ENCODE peak calls at places on chromosome 3, in nine cellular contexts. R is WERI-Rb-1; O is psoas muscle; A is heart left ventricle; X is CD4-positive, alpha-beta memory T cell; C is breast epithelium; S is A549; U is CD8-positive, alpha-beta T cell; Z is right cardiac atrium. H is an unnamed sample. For H3K9me3, the result is how much of the 10 kb centered on the place peaks cover.

GRCh38 chr3:62951037-62951613 is 75.9 kb upstream of the CADPS start:
- DNase-seq in A (no peak), O (no peak), S (no peak), C (no peak), U (no peak), R (no peak), X (no peak), Z (no peak), H (no peak)

GRCh38 chr3:186268616-186269448 is 93.2 kb downstream of the DGKG start:
- DNase-seq in X (no peak), A (no peak), R (peak), C (no peak), Z (no peak), S (no peak), O (no peak), U (no peak), H (no peak)

GRCh38 chr3:180278583-180279188 is 241.9 kb upstream of the PEX5L start:
- DNase-seq in U (no peak), Z (no peak), C (no peak), X (no peak), S (no peak), O (no peak), A (no peak), R (no peak), H (no peak)

GRCh38 chr3:107999215-107999775 is 91.5 kb downstream of the CD47 start:
- DNase-seq in R (no peak), O (no peak), A (no peak), X (no peak), S (no peak), U (no peak), C (no peak), Z (no peak), H (no peak)

GRCh38 chr3:134630506-134630905 is 20.3 kb downstream of the KY start:
- DNase-seq in A (no peak), R (peak), C (no peak), O (no peak), Z (no peak), X (no peak), S (no peak), U (no peak), H (no peak)

GRCh38 chr3:127496256-127496655 is 94.3 kb downstream of the TPRA1 start:
- DNase-seq in Z (no peak), A (no peak), O (no peak), S (no peak), U (no peak), X (no peak), R (no peak), C (no peak), H (no peak)

GRCh38 chr3:182725372-182726251 is 67.7 kb upstream of the ATP11B start:
- DNase-seq in R (no peak), C (no peak), O (no peak), S (no peak), U (no peak), Z (peak), A (no peak), X (no peak), H (no peak)

GRCh38 chr3:116299646-116300081 is 145.6 kb downstream of the LSAMP start:
- DNase-seq in X (no peak), Z (no peak), U (no peak), O (no peak), S (no peak), R (peak), A (no peak), C (no peak), H (no peak)

GRCh38 chr3:133955892-133956291 is 60.2 kb upstream of the RAB6B start:
- DNase-seq in R (peak), X (no peak), O (no peak), U (no peak), A (no peak), C (no peak), Z (no peak), S (no peak), H (no peak)

GRCh38 chr3:139261754-139262632 is 81.8 kb upstream of the MRPS22 start:
- DNase-seq in U (no peak), X (no peak), C (no peak), O (no peak), Z (no peak), R (no peak), A (no peak), S (no peak), H (no peak)

GRCh38 chr3:187689984-187690383 is 12.4 kb downstream of the RTP2 start:
- DNase-seq in A (no peak), U (no peak), R (no peak), C (no peak), S (no peak), X (no peak), O (no peak), Z (no peak), H (no peak)

GRCh38 chr3:48561045-48561736 is 2.4 kb downstream of the UCN2 start:
- DNase-seq in U (no peak), S (no peak), Z (peak), R (peak), X (no peak), O (peak), A (peak), C (peak), H (no peak)

GRCh38 chr3:50447290-50447840 is 56.1 kb downstream of the CACNA2D2 start:
- DNase-seq in U (no peak), Z (no peak), X (no peak), A (no peak), S (no peak), C (no peak), R (no peak), O (no peak), H (no peak)

GRCh38 chr3:185986201-185986600 is 48.4 kb upstream of the TRA2B start:
- DNase-seq in U (no peak), A (no peak), C (no peak), O (no peak), R (no peak), Z (no peak), S (peak), X (no peak), H (no peak)

GRCh38 chr3:185727873-185728272 is 97.0 kb downstream of the IGF2BP2 start:
- DNase-seq in X (no peak), Z (no peak), S (no peak), C (no peak), A (no peak), R (no peak), U (no peak), O (no peak), H (no peak)

GRCh38 chr3:113825090-113825489 is 13.5 kb upstream of the GRAMD1C start:
- DNase-seq in C (no peak), Z (no peak), O (no peak), U (no peak), A (no peak), X (no peak), R (no peak), S (peak), H (no peak)

GRCh38 chr3:88418219-88418618 is 268.5 kb downstream of the C3orf38 start:
- DNase-seq in C (no peak), R (no peak), O (no peak), Z (no peak), S (no peak), X (no peak), U (no peak), A (no peak), H (no peak)

GRCh38 chr3:5891721-5892120 is 704.2 kb downstream of the EDEM1 start:
- DNase-seq in A (no peak), O (no peak), R (no peak), X (no peak), Z (no peak), C (no peak), U (no peak), S (no peak), H (no peak)

GRCh38 chr3:140706360-140706759 is 28.5 kb downstream of the TRIM42 start:
- DNase-seq in O (no peak), A (no peak), R (no peak), U (no peak), C (no peak), X (no peak), Z (no peak), S (no peak), H (no peak)

GRCh38 chr3:108518895-108519294 is 8.5 kb upstream of the MYH15 start:
- DNase-seq in U (no peak), C (no peak), X (no peak), A (no peak), Z (no peak), O (no peak), S (no peak), R (no peak), H (no peak)

GRCh38 chr3:113552851-113553250 is 20.5 kb downstream of the SIDT1 start:
- DNase-seq in X (peak), O (no peak), R (no peak), S (no peak), C (no peak), A (no peak), Z (no peak), U (no peak), H (no peak)

GRCh38 chr3:155079795-155080546 is at the start of gene MME:
- DNase-seq in C (peak), S (no peak), R (peak), Z (peak), X (no peak), U (no peak), O (peak), A (peak), H (peak)

GRCh38 chr3:61589856-61590255 is 28.5 kb downstream of the PTPRG start:
- DNase-seq in U (no peak), S (peak), X (no peak), R (no peak), C (no peak), A (no peak), Z (no peak), O (no peak), H (no peak)

GRCh38 chr3:37887062-37887461 is 25.4 kb downstream of the CTDSPL start:
- DNase-seq in X (no peak), Z (no peak), U (no peak), O (no peak), A (no peak), S (no peak), C (peak), R (no peak), H (no peak)

GRCh38 chr3:185339945-185340344 is 23.0 kb upstream of the MAP3K13 start:
- DNase-seq in O (no peak), R (no peak), Z (no peak), X (no peak), A (no peak), U (no peak), C (no peak), S (no peak), H (no peak)

GRCh38 chr3:7333125-7333524 is 472.2 kb downstream of the GRM7 start:
- DNase-seq in S (no peak), R (no peak), U (no peak), C (no peak), O (no peak), Z (no peak), X (no peak), A (no peak), H (no peak)

GRCh38 chr3:150275946-150276345 is 132.2 kb upstream of the TSC22D2 start:
- DNase-seq in C (no peak), O (no peak), Z (no peak), X (no peak), R (no peak), S (no peak), U (no peak), A (no peak), H (no peak)

GRCh38 chr3:150274372-150274771 is 133.7 kb upstream of the TSC22D2 start:
- DNase-seq in A (no peak), R (no peak), X (no peak), O (no peak), Z (no peak), S (no peak), U (no peak), C (no peak), H (no peak)

GRCh38 chr3:150271578-150271930 is 136.5 kb upstream of the TSC22D2 start:
- DNase-seq in X (no peak), R (no peak), U (no peak), S (no peak), O (no peak), Z (no peak), C (no peak), A (no peak), H (no peak)

GRCh38 chr3:150278843-150279341 is 129.2 kb upstream of the TSC22D2 start:
- DNase-seq in S (no peak), U (no peak), R (no peak), C (peak), X (no peak), O (no peak), A (no peak), Z (no peak), H (no peak)

DNA sequence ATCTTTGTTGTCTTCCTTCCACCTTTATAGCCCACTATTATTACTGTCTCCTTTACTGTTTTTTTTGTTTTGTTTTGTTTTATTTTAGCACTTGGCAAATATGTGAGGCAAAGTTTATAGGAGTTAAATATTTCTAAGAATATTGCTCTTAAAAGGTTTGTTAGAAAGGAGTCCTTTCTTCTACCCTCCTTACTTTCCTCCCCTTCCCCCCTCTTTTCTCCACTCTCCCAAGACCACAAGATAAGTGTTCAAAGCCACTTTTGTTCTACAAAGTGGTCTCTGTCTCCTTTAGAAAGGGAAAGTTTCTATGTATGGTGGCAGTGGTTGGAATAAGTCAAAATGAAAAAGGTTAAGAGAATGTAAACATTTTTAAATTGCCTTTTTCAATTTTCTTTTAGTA is 130.7 kb upstream of the TSC22D2 start:
- DNase-seq in O (no peak), S (no peak), X (no peak), U (no peak), C (no peak), A (no peak), Z (no peak), R (no peak), H (no peak)
- H3K9me3 ChIP-seq in O (under half), S (under half), X (under half), U (under half), C (under half), A (under half), Z (under half), R (under half), H (under half)

DNA sequence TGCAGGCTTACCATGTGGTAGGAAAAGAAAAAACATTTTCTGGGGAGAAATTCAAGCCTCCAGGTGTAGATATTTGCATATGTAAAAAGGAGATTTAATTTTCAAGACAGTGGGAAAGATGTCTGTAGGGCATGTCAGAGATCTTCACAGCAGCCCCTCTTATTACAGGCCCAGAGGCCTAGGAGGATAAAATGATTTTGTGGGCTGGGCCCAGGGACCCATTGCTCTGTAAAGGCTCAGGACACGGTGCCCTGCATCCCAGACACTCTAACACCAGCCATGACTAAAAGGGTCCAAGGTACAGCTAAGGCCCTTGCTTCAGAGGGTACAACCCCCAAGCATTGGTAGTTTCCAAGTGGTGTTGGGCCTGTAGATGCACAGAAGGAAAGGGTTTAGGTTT is 680.1 kb downstream of the IGSF11 start:
- DNase-seq in R (no peak), U (no peak), C (no peak), S (no peak), Z (no peak), A (no peak), O (no peak), X (no peak), H (no peak)
- H3K9me3 ChIP-seq in R (under half), U (under half), C (under half), S (under half), Z (under half), A (half or more), O (under half), X (under half), H (under half)

DNA sequence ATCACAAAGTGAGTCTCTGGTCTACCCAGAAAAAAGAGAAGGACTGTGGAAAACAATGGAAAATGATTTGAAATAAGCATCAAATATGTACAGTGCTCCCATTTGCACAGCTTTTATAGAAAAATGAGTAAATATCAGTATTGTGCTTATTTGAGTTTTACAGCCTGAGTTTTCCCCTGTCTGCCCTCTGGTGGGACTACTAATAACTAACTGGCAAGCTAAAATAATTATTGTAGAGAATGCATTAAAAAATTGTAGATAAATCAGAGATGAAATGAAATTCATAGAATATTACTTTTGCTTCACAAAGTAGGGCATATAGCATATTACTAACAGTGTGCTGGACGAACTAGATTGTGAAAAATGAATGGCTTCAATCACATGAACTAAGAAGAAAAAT is 287.1 kb downstream of the NAALADL2 start:
- DNase-seq in Z (no peak), C (no peak), U (no peak), R (no peak), S (no peak), A (no peak), O (no peak), X (no peak), H (no peak)
- H3K9me3 ChIP-seq in Z (under half), C (under half), U (under half), R (under half), S (under half), A (under half), O (under half), X (under half), H (under half)

DNA sequence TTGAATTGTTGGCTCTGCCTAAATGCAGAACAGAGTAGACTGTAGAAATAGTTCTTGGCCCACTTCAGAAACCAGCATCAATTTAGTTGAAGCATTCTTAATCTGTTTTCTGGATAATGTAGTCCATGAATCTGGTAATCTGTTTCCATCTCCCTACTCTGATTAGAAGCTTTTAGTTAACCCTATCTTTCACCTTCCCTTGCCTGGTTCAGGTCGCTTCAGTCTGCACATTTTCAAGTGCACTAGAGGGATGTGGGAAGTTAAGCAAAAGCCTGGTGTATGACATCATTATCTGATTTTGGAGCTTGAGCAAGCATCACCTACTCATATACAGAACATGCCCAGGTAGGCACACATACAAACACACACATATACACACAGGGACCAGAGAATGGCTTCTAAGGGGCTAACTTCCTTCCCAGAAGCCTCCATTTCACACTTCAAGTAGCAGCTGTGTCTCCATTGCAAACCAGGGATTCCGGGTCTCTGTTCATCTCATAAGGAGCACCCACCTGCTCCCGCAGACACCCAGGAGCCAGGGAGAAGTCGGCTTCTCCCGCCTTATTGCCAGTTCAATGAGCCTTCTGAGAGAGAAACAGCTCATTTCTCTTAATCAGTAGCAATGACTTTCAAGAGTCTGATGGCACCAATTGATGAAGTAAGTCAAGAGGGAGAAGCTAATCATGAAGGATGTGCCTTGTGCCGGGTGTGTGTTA is 348.0 kb upstream of the STAC start:
- DNase-seq in R (peak), A (no peak), O (no peak), U (no peak), S (no peak), Z (no peak), X (no peak), C (no peak), H (no peak)
- H3K9me3 ChIP-seq in R (under half), A (under half), O (under half), U (under half), S (under half), Z (under half), X (under half), C (under half), H (under half)

DNA sequence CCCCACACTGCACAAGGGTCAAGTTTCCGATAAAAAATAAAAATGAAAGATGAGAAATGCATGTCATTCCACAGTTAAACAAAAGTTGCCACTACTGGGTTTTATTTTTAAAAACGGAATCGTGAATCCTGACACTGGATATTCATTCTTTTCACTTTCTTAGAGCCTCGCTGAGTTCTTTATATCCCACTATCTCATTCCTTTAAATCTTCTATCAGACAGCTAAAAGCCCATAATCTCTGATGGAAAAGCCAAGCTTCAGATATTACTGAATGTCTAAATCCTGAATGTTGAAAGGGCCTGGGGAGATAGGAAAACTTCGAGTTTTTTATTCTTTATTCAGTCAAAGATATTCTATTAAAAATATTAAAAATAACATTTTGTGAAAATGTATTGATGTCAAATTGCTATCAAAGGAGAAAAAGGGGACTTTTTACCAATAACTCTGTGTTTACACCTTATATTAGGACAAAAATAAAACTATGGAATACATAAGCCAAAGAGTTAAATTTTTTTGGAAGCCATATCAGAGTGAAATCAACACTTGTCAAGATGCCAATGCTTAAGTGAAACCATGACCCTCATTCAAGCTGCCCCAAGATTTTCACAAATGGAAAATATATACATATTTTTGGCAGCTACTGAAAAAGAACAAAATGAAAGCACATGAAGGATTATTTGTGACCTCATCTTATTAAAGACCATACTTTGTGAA is 11.5 kb downstream of the RIOX2 start:
- DNase-seq in C (no peak), S (no peak), Z (no peak), X (no peak), U (no peak), O (no peak), A (no peak), R (no peak), H (no peak)
- H3K9me3 ChIP-seq in C (under half), S (under half), Z (under half), X (under half), U (under half), O (under half), A (under half), R (under half), H (under half)

GRCh38 chr3:157190242-157190876 is 30.4 kb upstream of the CCNL1 start:
- DNase-seq in S (no peak), O (no peak), U (no peak), A (no peak), R (no peak), C (no peak), Z (no peak), X (no peak), H (no peak)
- H3K9me3 ChIP-seq in S (under half), O (under half), U (under half), A (under half), R (under half), C (under half), Z (under half), X (under half), H (under half)

GRCh38 chr3:128917291-128917690 is 37.9 kb downstream of the ACAD9 start:
- DNase-seq in Z (no peak), A (no peak), C (no peak), O (no peak), S (no peak), U (no peak), X (no peak), R (no peak), H (no peak)

GRCh38 chr3:128923607-128924385 is 44.4 kb downstream of the ACAD9 start:
- DNase-seq in R (no peak), S (no peak), A (no peak), O (no peak), C (no peak), X (peak), Z (no peak), U (no peak), H (no peak)

GRCh38 chr3:128922804-128923459 is 43.5 kb downstream of the ACAD9 start:
- DNase-seq in O (no peak), U (peak), S (no peak), X (peak), R (no peak), A (no peak), C (no peak), Z (no peak), H (no peak)

GRCh38 chr3:128914966-128915645 is 35.7 kb downstream of the ACAD9 start:
- DNase-seq in U (no peak), R (no peak), C (no peak), S (no peak), Z (no peak), A (no peak), X (no peak), O (no peak), H (no peak)

GRCh38 chr3:128919988-128920387 is 40.6 kb downstream of the ACAD9 start:
- DNase-seq in X (no peak), R (no peak), U (no peak), C (no peak), S (no peak), A (no peak), Z (no peak), O (no peak), H (no peak)
- H3K9me3 ChIP-seq in X (under half), R (under half), U (under half), C (under half), S (under half), A (under half), Z (under half), O (under half), H (under half)

GRCh38 chr3:18010001-18010400 is 267.6 kb upstream of the TBC1D5 start:
- DNase-seq in X (no peak), A (no peak), S (no peak), U (no peak), Z (no peak), C (no peak), R (no peak), O (no peak), H (no peak)
- H3K9me3 ChIP-seq in X (under half), A (under half), S (under half), U (under half), Z (under half), C (under half), R (under half), O (under half), H (under half)